ENCODE peak calls at places on chromosomes 6 and 20, in six cellular contexts. T is neuronal stem cell, P is IMR-90, R is mesenchymal stem cell, M is mesendoderm, A is H1. G is an unnamed sample.

GRCh38 chr20:400451-401275 is 7.4 kb upstream of the RBCK1 start:
- DNase-seq in A (no peak), M (peak), P (no peak), R (no peak), T (no peak), G (no peak)

GRCh38 chr6:126048635-126049034 is 62.3 kb downstream of the TRMT11 start:
- DNase-seq in M (no peak), T (no peak), P (no peak), R (no peak), A (no peak), G (no peak)

GRCh38 chr6:8441452-8441851 is 6.1 kb upstream of the SLC35B3 start:
- DNase-seq in R (no peak), P (no peak), T (no peak), A (no peak), M (no peak), G (no peak)

GRCh38 chr20:14219801-14220461 is 117.5 kb downstream of the FLRT3 start:
- DNase-seq in M (peak), P (no peak), T (no peak), A (no peak), R (no peak), G (peak)

GRCh38 chr20:35020108-35021031 is 64.7 kb downstream of the MYH7B start:
- DNase-seq in R (no peak), A (no peak), P (no peak), M (no peak), T (no peak), G (no peak)

GRCh38 chr20:49835031-49835430 is 22.4 kb downstream of the SLC9A8 start:
- DNase-seq in R (no peak), T (no peak), A (no peak), P (no peak), M (no peak), G (no peak)

GRCh38 chr6:75752365-75752764 is 3.3 kb downstream of the MYO6 start:
- DNase-seq in R (peak), T (no peak), M (no peak), P (peak), A (no peak), G (no peak)

GRCh38 chr6:13228264-13229204 is 99.8 kb downstream of the TBC1D7 start:
- DNase-seq in M (no peak), R (no peak), A (no peak), T (no peak), P (no peak), G (no peak)

GRCh38 chr20:42277203-42277602 is 659.0 kb upstream of the CHD6 start:
- DNase-seq in R (no peak), T (no peak), P (no peak), M (no peak), A (no peak), G (no peak)

GRCh38 chr6:133854633-133855598 is 34.0 kb upstream of the TCF21 start:
- DNase-seq in P (no peak), M (peak), T (peak), R (peak), A (peak), G (peak)

GRCh38 chr6:6600865-6601264 is 12.3 kb downstream of the LY86 start:
- DNase-seq in A (no peak), P (no peak), T (no peak), R (no peak), M (no peak), G (no peak)

GRCh38 chr20:58651548-58651822 is 402 bp downstream of the STX16 start:
- DNase-seq in R (no peak), M (peak), A (no peak), P (peak), T (peak), G (no peak)

GRCh38 chr6:99745651-99746050 is 139.0 kb downstream of the PRDM13 start:
- DNase-seq in M (peak), P (no peak), R (no peak), A (no peak), T (no peak), G (no peak)

GRCh38 chr6:24394777-24395437 is 7.8 kb upstream of the MRS2 start:
- DNase-seq in M (no peak), T (no peak), A (no peak), P (peak), R (peak), G (no peak)

GRCh38 chr6:15577106-15577505 is 85.7 kb downstream of the DTNBP1 start:
- DNase-seq in P (no peak), R (no peak), M (no peak), A (no peak), T (no peak), G (no peak)

GRCh38 chr6:37783025-37783825 is 36.3 kb upstream of the ZFAND3 start:
- DNase-seq in P (peak), R (no peak), T (no peak), A (peak), M (peak), G (peak)

GRCh38 chr6:67639161-67639560 is 995.9 kb upstream of the ADGRB3 start:
- DNase-seq in R (no peak), A (no peak), M (no peak), T (no peak), P (no peak), G (no peak)

GRCh38 chr6:11492444-11493300 is 44.9 kb upstream of the TMEM170B start:
- DNase-seq in T (no peak), A (no peak), P (no peak), M (no peak), R (peak), G (no peak)

GRCh38 chr6:128504003-128504654 is 16.3 kb downstream of the PTPRK start:
- DNase-seq in P (no peak), A (no peak), M (no peak), R (no peak), T (no peak), G (no peak)
- H2BK15ac ChIP-seq in P (no peak), A (no peak), M (no peak), R (no peak), T (no peak), G (no peak)

DNA sequence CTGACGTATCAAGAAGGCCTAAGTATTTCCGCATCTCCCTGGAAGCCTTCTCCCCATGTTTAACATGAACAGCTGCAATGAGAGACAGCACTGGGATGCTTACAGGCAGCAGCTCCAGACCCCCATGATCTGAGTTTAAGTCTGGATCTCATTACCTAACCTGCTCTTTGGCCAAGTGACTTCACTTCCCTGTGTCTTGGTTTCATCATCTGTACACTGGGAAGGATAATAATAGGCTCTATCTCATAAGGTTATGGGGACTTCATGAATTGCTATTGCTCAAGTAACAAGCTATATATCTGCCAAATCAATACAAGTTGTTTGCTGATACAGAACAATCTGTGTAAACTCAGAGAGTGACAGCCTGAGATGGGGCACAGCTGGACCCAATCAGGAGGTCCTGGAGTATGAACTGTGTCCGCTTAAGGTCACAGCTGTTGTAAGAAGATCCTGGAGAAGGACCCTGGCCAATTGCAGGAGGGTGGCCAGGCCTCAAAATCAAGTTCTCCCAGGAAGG is 56.0 kb downstream of the TGM2 start:
- DNase-seq in A (no peak), T (no peak), M (no peak), R (peak), P (peak), G (no peak)
- H3K18ac ChIP-seq in A (no peak), T (no peak), M (no peak), R (peak), P (peak), G (no peak)

DNA sequence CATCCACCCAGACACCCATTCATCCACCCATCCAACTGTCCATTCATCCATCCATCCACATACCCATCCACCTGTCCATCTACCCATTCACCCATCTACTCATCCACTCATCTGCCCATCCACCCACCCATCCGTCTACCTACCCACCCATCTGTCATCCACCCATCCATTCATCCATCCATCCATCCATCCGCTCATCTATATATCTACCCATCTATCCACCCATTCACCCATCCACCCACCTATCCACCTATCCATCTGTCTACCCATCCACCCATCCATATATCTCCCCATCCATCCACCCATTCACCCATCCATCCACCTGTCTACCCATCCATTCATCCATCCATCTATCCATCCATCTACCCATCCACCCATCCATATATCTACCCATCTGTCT is 30.7 kb downstream of the ARMC2 start:
- DNase-seq in M (no peak), A (no peak), R (no peak), P (no peak), T (no peak), G (no peak)
- H2BK15ac ChIP-seq in M (no peak), A (no peak), R (no peak), P (no peak), T (no peak), G (no peak)

DNA sequence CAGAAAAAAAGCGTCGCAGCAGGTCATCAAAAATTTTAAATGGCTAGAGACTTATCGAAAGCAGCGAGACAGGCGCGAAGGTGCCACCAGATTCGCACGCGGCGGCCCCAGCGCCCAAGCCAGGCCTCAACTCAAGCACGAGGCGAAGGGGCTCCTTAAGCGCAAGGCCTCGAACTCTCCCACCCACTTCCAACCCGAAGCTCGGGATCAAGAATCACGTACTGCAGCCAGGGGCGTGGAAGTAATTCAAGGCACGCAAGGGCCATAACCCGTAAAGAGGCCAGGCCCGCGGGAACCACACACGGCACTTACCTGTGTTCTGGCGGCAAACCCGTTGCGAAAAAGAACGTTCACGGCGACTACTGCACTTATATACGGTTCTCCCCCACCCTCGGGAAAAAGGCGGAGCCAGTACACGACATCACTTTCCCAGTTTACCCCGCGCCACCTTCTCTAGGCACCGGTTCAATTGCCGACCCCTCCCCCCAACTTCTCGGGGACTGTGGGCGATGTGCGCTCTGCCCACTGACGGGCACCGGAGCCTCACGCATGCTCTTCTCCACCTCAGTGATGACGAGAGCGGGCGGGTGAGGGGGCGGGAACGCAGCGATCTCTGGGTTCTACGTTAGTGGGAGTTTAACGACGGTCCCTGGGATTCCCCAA is at the start of gene EEF1A1:
- DNase-seq in T (peak), P (peak), R (peak), M (peak), A (peak), G (peak)
- H3K18ac ChIP-seq in T (peak), P (peak), R (peak), M (peak), A (peak), G (peak)

GRCh38 chr6:100838011-100838410 is 43.1 kb downstream of the ASCC3 start:
- DNase-seq in R (no peak), P (no peak), T (no peak), A (no peak), M (no peak), G (no peak)
- H2BK15ac ChIP-seq in R (no peak), P (no peak), T (no peak), A (no peak), M (no peak), G (no peak)

GRCh38 chr6:73519943-73520687 is 717 bp downstream of the EEF1A1 start:
- DNase-seq in R (peak), T (no peak), A (peak), M (peak), P (peak), G (peak)
- H3K18ac ChIP-seq in R (peak), T (peak), A (peak), M (peak), P (peak), G (peak)

GRCh38 chr6:146962332-146962731 is 241.9 kb upstream of the STXBP5 start:
- DNase-seq in R (no peak), M (no peak), T (no peak), A (no peak), P (no peak), G (no peak)

GRCh38 chr6:146968041-146968760 is 236.0 kb upstream of the STXBP5 start:
- DNase-seq in P (peak), M (no peak), T (no peak), R (peak), A (no peak), G (no peak)

GRCh38 chr6:146961831-146962230 is 242.4 kb upstream of the STXBP5 start:
- DNase-seq in T (no peak), M (no peak), P (no peak), R (no peak), A (no peak), G (no peak)

GRCh38 chr6:146965110-146965689 is 239.0 kb upstream of the STXBP5 start:
- DNase-seq in M (peak), A (no peak), P (no peak), T (no peak), R (no peak), G (no peak)
- H2BK15ac ChIP-seq in M (no peak), A (no peak), P (no peak), T (no peak), R (no peak), G (no peak)